ENCODE peak calls at places on chromosomes 2 and 18, in ten cellular contexts. Q is left ventricle myocardium inferior, F is heart left ventricle, W is sigmoid colon, R is esophagus muscularis mucosa, D is cardiac muscle cell, U is adrenal gland, J is A549, S is HFF-Myc, C is fibroblast of lung. M is an unnamed sample.

GRCh38 chr2:237351796-237352195 is 62.2 kb downstream of the COL6A3 start:
- DNase-seq in U (no peak), Q (no peak), J (no peak), W (no peak), F (no peak), S (no peak), R (no peak), D (no peak), C (no peak), M (no peak)

GRCh38 chr2:192885569-192886160 is 690.9 kb upstream of the TMEFF2 start:
- DNase-seq in D (no peak), S (no peak), C (no peak), F (no peak), U (no peak), J (peak; percentile 6), Q (no peak), W (no peak), R (no peak), M (no peak)

GRCh38 chr2:216733046-216733445 is 37.7 kb upstream of the IGFBP5 start:
- DNase-seq in F (no peak), J (no peak), R (no peak), W (no peak), S (no peak), Q (no peak), C (no peak), U (no peak), D (no peak), M (no peak)

GRCh38 chr2:202046577-202046976 is 12.9 kb downstream of the FZD7 start:
- DNase-seq in U (no peak), J (no peak), R (no peak), W (no peak), F (no peak), Q (no peak), D (no peak), S (no peak), C (no peak), M (no peak)

GRCh38 chr2:110219496-110220192 is 7.3 kb upstream of the MTLN start:
- DNase-seq in W (no peak), U (no peak), C (no peak), F (no peak), D (no peak), R (no peak), J (no peak), S (peak; percentile 29), Q (no peak), M (no peak)

GRCh38 chr18:57353137-57353939 is 981 bp downstream of the ST8SIA3 start:
- DNase-seq in C (no peak), S (no peak), J (no peak), W (no peak), F (no peak), D (peak; percentile 73), U (peak; percentile 81), R (no peak), Q (no peak), M (no peak)

GRCh38 chr2:144950874-144951560 is 431.1 kb upstream of the ZEB2 start:
- DNase-seq in S (no peak), F (no peak), D (no peak), C (peak; percentile 90), Q (no peak), R (no peak), J (peak; percentile 82), U (no peak), W (no peak), M (no peak)

GRCh38 chr2:197251576-197251975 is 59.0 kb downstream of the ANKRD44 start:
- DNase-seq in Q (no peak), W (no peak), D (no peak), F (no peak), U (no peak), S (no peak), R (peak; percentile 45), J (no peak), C (peak; percentile 21), M (no peak)

GRCh38 chr2:190843874-190844699 is 36.5 kb upstream of the GLS start:
- DNase-seq in W (no peak), F (no peak), C (no peak), U (no peak), D (no peak), J (peak; percentile 83), Q (no peak), S (no peak), R (no peak), M (no peak)

GRCh38 chr2:198762456-198762855 is 695.3 kb downstream of the SATB2 start:
- DNase-seq in U (no peak), R (no peak), F (no peak), C (peak; percentile 11), J (no peak), W (no peak), Q (no peak), D (no peak), S (no peak), M (no peak)

GRCh38 chr2:48849770-48850169 is 94.2 kb upstream of the LHCGR start:
- DNase-seq in Q (no peak), F (no peak), R (no peak), W (no peak), S (no peak), J (peak; percentile 4), C (peak; percentile 60), D (no peak), U (no peak), M (no peak)

GRCh38 chr2:116211719-116212118 is 1602.8 kb upstream of the DDX18 start:
- DNase-seq in W (no peak), Q (no peak), S (no peak), F (no peak), U (no peak), J (no peak), R (no peak), D (no peak), C (no peak), M (no peak)

GRCh38 chr2:19256239-19256638 is 102.2 kb downstream of the OSR1 start:
- DNase-seq in S (peak; percentile 83), W (no peak), J (peak; percentile 19), C (peak; percentile 98), F (no peak), U (no peak), D (no peak), R (no peak), Q (no peak), M (no peak)

GRCh38 chr2:191748050-191748449 is 70.1 kb downstream of the NABP1 start:
- DNase-seq in Q (no peak), S (no peak), R (no peak), J (no peak), U (no peak), C (peak; percentile 48), F (no peak), D (no peak), W (no peak), M (no peak)

GRCh38 chr2:176873403-176873802 is 339.2 kb upstream of the HNRNPA3 start:
- DNase-seq in F (no peak), W (no peak), R (no peak), J (no peak), S (no peak), C (peak; percentile 1), Q (no peak), D (no peak), U (no peak), M (no peak)
- TF ChIP-seq CTCF in F (no peak), W (no peak), R (no peak), J (no peak), S (no peak), C (peak; percentile 11), Q (no peak), D (no peak), U (no peak), M (peak; percentile 17)

DNA sequence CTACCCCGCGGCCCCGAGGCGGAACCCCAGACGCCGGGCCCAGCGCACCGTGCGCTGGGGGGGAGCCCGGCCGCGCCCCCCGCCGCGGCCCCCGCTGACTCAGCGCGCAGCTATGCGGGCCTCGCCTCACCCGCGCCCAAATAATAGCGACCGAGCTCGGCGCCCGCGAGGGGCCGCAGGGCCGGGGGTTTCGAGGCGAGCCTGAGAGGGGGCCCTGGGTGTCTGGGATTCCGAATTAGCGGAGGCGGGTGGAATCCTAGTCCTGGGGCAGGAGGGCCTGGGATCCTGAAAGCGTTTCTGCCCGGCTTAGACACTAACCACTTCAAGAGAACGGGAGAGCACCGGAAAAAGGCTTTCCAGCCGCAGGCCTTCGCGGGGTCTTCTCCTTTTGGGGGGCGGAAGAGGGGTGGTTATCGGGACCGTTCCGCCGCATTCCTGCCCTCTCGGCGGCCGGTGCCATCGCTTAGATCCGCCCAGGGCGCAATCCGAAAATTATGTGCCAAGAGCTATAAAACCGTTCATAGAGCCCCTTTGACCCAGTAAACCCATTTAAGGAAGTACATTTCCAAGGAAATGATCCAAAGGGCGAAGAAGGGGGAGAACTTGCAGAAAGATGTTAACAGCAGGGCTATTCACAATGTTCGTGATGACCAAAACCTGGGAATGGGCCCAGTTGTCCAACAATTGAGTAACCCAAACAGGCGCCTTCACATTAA is 678 bp upstream of the ROCK2 start:
- DNase-seq in C (peak; percentile 96), F (peak; percentile 54), D (no peak), U (peak; percentile 84), W (peak; percentile 89), Q (peak; percentile 40), S (peak; percentile 36), R (no peak), J (peak; percentile 82), M (peak; percentile 63)
- TF ChIP-seq CTCF in C (no peak), F (no peak), D (no peak), U (no peak), W (no peak), Q (peak; percentile 8), S (no peak), R (no peak), J (peak; percentile 18), M (peak; percentile 28)

GRCh38 chr2:174692256-174692830 is 71.9 kb downstream of the CHRNA1 start:
- DNase-seq in F (no peak), U (no peak), R (no peak), S (no peak), Q (no peak), W (no peak), D (no peak), J (no peak), C (no peak), M (no peak)

GRCh38 chr2:174691203-174691779 is 73.0 kb downstream of the CHRNA1 start:
- DNase-seq in F (no peak), J (no peak), C (no peak), D (no peak), R (no peak), S (no peak), Q (no peak), U (no peak), W (no peak), M (no peak)

GRCh38 chr2:174694920-174695319 is 69.4 kb downstream of the CHRNA1 start:
- DNase-seq in R (no peak), U (no peak), C (no peak), J (no peak), D (no peak), S (no peak), W (no peak), Q (no peak), F (no peak), M (no peak)

GRCh38 chr2:174694196-174694878 is 69.9 kb downstream of the CHRNA1 start:
- DNase-seq in W (no peak), Q (no peak), S (no peak), C (no peak), F (no peak), J (no peak), D (no peak), R (no peak), U (no peak), M (no peak)

GRCh38 chr2:174693344-174693743 is 70.9 kb downstream of the CHRNA1 start:
- DNase-seq in S (no peak), U (no peak), D (no peak), J (no peak), Q (no peak), C (no peak), W (no peak), R (no peak), F (no peak), M (no peak)
- TF ChIP-seq CTCF in S (no peak), U (no peak), D (no peak), J (no peak), Q (no peak), C (no peak), W (no peak), R (no peak), F (no peak), M (no peak)

GRCh38 chr2:235005603-235006259 is 53.9 kb downstream of the SH3BP4 start:
- DNase-seq in W (no peak), C (no peak), F (peak; percentile 59), R (no peak), U (no peak), J (no peak), S (no peak), Q (peak; percentile 59), D (peak; percentile 78), M (no peak)
- TF ChIP-seq CTCF in W (no peak), C (no peak), F (peak; percentile 38), R (no peak), U (no peak), J (no peak), S (no peak), Q (peak; percentile 47), D (peak; percentile 13), M (peak; percentile 65)